ENCODE peak calls at places on chromosomes 1 and 21, in seven cellular contexts. E is PC-9, S is progenitor cell of endocrine pancreas, A is HEK293T, G is ELF-1, J is ovary, U is neural progenitor cell. V is an unnamed sample.

GRCh38 chr1:86339421-86339820 is 56.7 kb downstream of the ODF2L start:
- DNase-seq in J (no peak), E (no peak), G (no peak), S (no peak), A (no peak), U (no peak), V (no peak)

GRCh38 chr1:154220970-154221814 is 437 bp downstream of the UBAP2L start:
- DNase-seq in S (peak; percentile 35), E (peak; percentile 37), A (peak; percentile 41), U (peak; percentile 75), J (peak; percentile 79), G (peak; percentile 27), V (peak; percentile 87)

GRCh38 chr1:30191154-30191702 is 532.2 kb downstream of the MATN1 start:
- DNase-seq in G (peak; percentile 56), A (peak; percentile 42), U (no peak), E (no peak), S (no peak), J (peak; percentile 37), V (peak; percentile 72)

GRCh38 chr1:163093169-163093568 is 24.0 kb downstream of the RGS4 start:
- DNase-seq in E (no peak), S (no peak), A (no peak), U (no peak), J (no peak), G (no peak), V (no peak)

GRCh38 chr21:34061983-34062382 is 11.4 kb upstream of the MRPS6 start:
- DNase-seq in J (no peak), G (no peak), E (no peak), U (no peak), S (no peak), A (peak; percentile 44), V (peak; percentile 19)

GRCh38 chr1:2204384-2205190 is 10.0 kb upstream of the FAAP20 start:
- DNase-seq in E (peak; percentile 65), A (no peak), U (peak; percentile 73), S (peak; percentile 64), G (peak; percentile 86), J (peak; percentile 91), V (peak; percentile 20)

GRCh38 chr1:43532716-43533115 is 2.0 kb downstream of the PTPRF start:
- DNase-seq in J (no peak), E (no peak), S (no peak), G (no peak), U (no peak), A (no peak), V (no peak)

GRCh38 chr1:111593403-111594127 is 26.0 kb upstream of the RAP1A start:
- DNase-seq in G (no peak), U (no peak), J (no peak), A (no peak), E (peak; percentile 14), S (no peak), V (no peak)

GRCh38 chr1:240030236-240030635 is 61.4 kb upstream of the FMN2 start:
- DNase-seq in S (no peak), J (no peak), E (no peak), U (no peak), A (no peak), G (no peak), V (no peak)

GRCh38 chr1:232988572-232989040 is 38.2 kb downstream of the NTPCR start:
- DNase-seq in E (peak; percentile 38), J (no peak), S (no peak), U (no peak), A (peak; percentile 25), G (no peak), V (no peak)

GRCh38 chr1:59703226-59703917 is 111.4 kb upstream of the HOOK1 start:
- DNase-seq in E (no peak), U (no peak), J (no peak), A (no peak), S (no peak), G (no peak), V (no peak)

GRCh38 chr1:69706473-69706872 is 138.8 kb downstream of the LRRC7 start:
- DNase-seq in E (no peak), J (no peak), U (no peak), A (no peak), G (no peak), S (no peak), V (no peak)

GRCh38 chr1:58282623-58283022 is 263.9 kb downstream of the OMA1 start:
- DNase-seq in E (no peak), J (no peak), A (no peak), S (no peak), U (no peak), G (no peak), V (no peak)

GRCh38 chr1:165844114-165844798 is 16.8 kb downstream of the UCK2 start:
- DNase-seq in U (no peak), J (no peak), E (no peak), A (no peak), G (no peak), S (no peak), V (no peak)

GRCh38 chr1:182092336-182092735 is 30.8 kb upstream of the ZNF648 start:
- DNase-seq in S (no peak), U (no peak), J (no peak), G (no peak), A (no peak), E (no peak), V (no peak)

GRCh38 chr21:34202553-34203332 is 129.4 kb downstream of the MRPS6 start:
- DNase-seq in E (no peak), S (peak; percentile 14), J (no peak), A (no peak), G (peak; percentile 83), U (peak; percentile 73), V (peak; percentile 62)

GRCh38 chr21:33441489-33442477 is 38.0 kb downstream of the TMEM50B start:
- DNase-seq in S (no peak), J (peak; percentile 13), E (peak; percentile 22), G (no peak), U (no peak), A (no peak), V (peak; percentile 82)

GRCh38 chr1:82177190-82177589 is 376.5 kb downstream of the ADGRL2 start:
- DNase-seq in J (no peak), U (no peak), A (no peak), S (no peak), G (no peak), E (no peak), V (no peak)

GRCh38 chr1:187491082-187491720 is 662.5 kb downstream of the PLA2G4A start:
- DNase-seq in E (peak; percentile 11), J (no peak), A (no peak), G (no peak), S (no peak), U (no peak), V (no peak)

GRCh38 chr21:46038341-46038829 is 56.8 kb downstream of the COL6A1 start:
- DNase-seq in E (no peak), U (no peak), S (no peak), J (no peak), A (no peak), G (no peak), V (no peak)

GRCh38 chr1:150567341-150567716 is 12.1 kb downstream of the MCL1 start:
- DNase-seq in E (no peak), G (no peak), A (no peak), J (no peak), U (no peak), S (no peak), V (no peak)

GRCh38 chr1:178048883-178049282 is 45.0 kb upstream of the RASAL2 start:
- DNase-seq in E (no peak), G (no peak), A (no peak), S (no peak), J (no peak), U (no peak), V (no peak)

GRCh38 chr21:36188081-36188681 is 31.6 kb downstream of the DOP1B start:
- DNase-seq in S (no peak), G (no peak), A (no peak), U (no peak), E (peak; percentile 81), J (no peak), V (peak; percentile 82)

GRCh38 chr21:32412998-32413504 is 545 bp downstream of the EVA1C start:
- DNase-seq in G (no peak), U (no peak), S (no peak), J (peak; percentile 74), E (no peak), A (no peak), V (peak; percentile 20)

GRCh38 chr1:25198731-25199231 is 33.5 kb downstream of the SYF2 start:
- DNase-seq in J (no peak), A (peak; percentile 38), S (no peak), E (no peak), U (peak; percentile 41), G (no peak), V (no peak)

GRCh38 chr1:78688701-78689100 is 39.1 kb downstream of the IFI44 start:
- DNase-seq in A (peak; percentile 20), E (no peak), S (no peak), G (no peak), U (no peak), J (no peak), V (no peak)

GRCh38 chr1:33424610-33425009 is 6.3 kb downstream of the PHC2 start:
- DNase-seq in U (no peak), E (no peak), S (no peak), A (no peak), G (no peak), J (no peak), V (no peak)

GRCh38 chr1:24705260-24706073 is 39.8 kb upstream of the CLIC4 start:
- DNase-seq in A (peak; percentile 96), E (peak; percentile 93), J (peak; percentile 66), S (peak; percentile 67), U (peak; percentile 90), G (peak; percentile 96), V (peak; percentile 60)

GRCh38 chr1:195773958-195774357 is 834.3 kb downstream of the KCNT2 start:
- DNase-seq in J (no peak), S (no peak), A (no peak), G (no peak), U (no peak), E (no peak), V (no peak)

GRCh38 chr1:239606850-239607400 is 220.6 kb downstream of the CHRM3 start:
- DNase-seq in S (no peak), U (no peak), G (no peak), A (no peak), J (no peak), E (no peak), V (no peak)

GRCh38 chr1:36883315-36883949 is 150.9 kb downstream of the GRIK3 start:
- DNase-seq in S (no peak), G (no peak), U (no peak), J (no peak), E (no peak), A (no peak), V (no peak)

GRCh38 chr1:237748192-237748591 is 142.5 kb downstream of the ZP4 start:
- DNase-seq in S (no peak), A (no peak), U (no peak), E (no peak), J (no peak), G (no peak), V (no peak)

GRCh38 chr1:166730299-166730888 is 108.9 kb upstream of the POGK start:
- DNase-seq in A (no peak), J (no peak), U (no peak), G (peak; percentile 19), E (no peak), S (no peak), V (no peak)

V was measured in NCI-H526.